ENCODE peak calls at places on chromosome 12, in six cellular contexts. U, P, Q, B, I and A are unnamed samples.

GRCh38 chr12:124531281-124531745 is 36.1 kb downstream of the NCOR2 start:
- DNase-seq in P (no peak), I (no peak), Q (no peak), U (peak; percentile 85), B (no peak), A (no peak)

GRCh38 chr12:16515666-16516065 is 90.3 kb downstream of the LMO3 start:
- DNase-seq in P (no peak), I (no peak), B (no peak), Q (no peak), U (no peak), A (no peak)

GRCh38 chr12:52867636-52868035 is 18.8 kb upstream of the KRT78 start:
- DNase-seq in Q (no peak), U (no peak), I (no peak), P (no peak), B (peak; percentile 44), A (no peak)

GRCh38 chr12:85713368-85713767 is 122.8 kb downstream of the RASSF9 start:
- DNase-seq in P (no peak), Q (no peak), B (no peak), I (no peak), U (no peak), A (no peak)

GRCh38 chr12:94204647-94205247 is 56.4 kb downstream of the PLXNC1 start:
- DNase-seq in B (no peak), Q (no peak), P (no peak), I (no peak), U (no peak), A (no peak)

GRCh38 chr12:7749442-7749841 is 2.3 kb upstream of the CLEC4C start:
- DNase-seq in P (no peak), U (no peak), I (no peak), B (no peak), Q (no peak), A (no peak)

GRCh38 chr12:132315507-132315906 is 13.9 kb downstream of the GALNT9 start:
- DNase-seq in U (no peak), P (no peak), B (no peak), Q (no peak), I (no peak), A (no peak)

GRCh38 chr12:97650242-97650641 is 187.6 kb downstream of the RMST start:
- DNase-seq in Q (no peak), B (no peak), I (no peak), U (no peak), P (no peak), A (no peak)

GRCh38 chr12:28629691-28630090 is 439.4 kb downstream of the CCDC91 start:
- DNase-seq in B (no peak), P (no peak), Q (no peak), U (no peak), I (no peak), A (no peak)

GRCh38 chr12:111190741-111191526 is 178.0 kb downstream of the PHETA1 start:
- DNase-seq in P (no peak), I (no peak), Q (no peak), U (no peak), B (no peak), A (no peak)

GRCh38 chr12:106632797-106633450 is 50.1 kb downstream of the RFX4 start:
- DNase-seq in I (no peak), Q (no peak), P (no peak), B (no peak), U (no peak), A (no peak)

GRCh38 chr12:57031228-57031670 is 14.9 kb upstream of the TAC3 start:
- DNase-seq in P (no peak), U (peak; percentile 77), B (no peak), I (no peak), Q (no peak), A (no peak)

GRCh38 chr12:129909051-129910020 is 5.5 kb upstream of the TMEM132D start:
- DNase-seq in I (no peak), Q (no peak), U (no peak), P (no peak), B (no peak), A (no peak)

GRCh38 chr12:92143280-92143679 is 2.4 kb downstream of the BTG1 start:
- DNase-seq in U (no peak), I (no peak), B (no peak), Q (no peak), P (no peak), A (no peak)

GRCh38 chr12:64265839-64266238 is 43.7 kb upstream of the KICS2 start:
- DNase-seq in U (no peak), Q (no peak), P (no peak), B (no peak), I (no peak), A (no peak)

GRCh38 chr12:107564946-107565345 is 120.7 kb upstream of the PWP1 start:
- DNase-seq in B (no peak), U (peak; percentile 35), Q (no peak), I (no peak), P (no peak), A (no peak)

GRCh38 chr12:30643366-30643765 is 52.3 kb downstream of the IPO8 start:
- DNase-seq in U (no peak), Q (no peak), B (no peak), I (no peak), P (no peak), A (no peak)

GRCh38 chr12:52370906-52371608 is 3.8 kb upstream of the KRT85 start:
- DNase-seq in I (no peak), B (no peak), Q (no peak), U (no peak), P (no peak), A (no peak)

GRCh38 chr12:56518570-56518969 is 3.0 kb upstream of the RBMS2 start:
- DNase-seq in U (no peak), I (no peak), B (no peak), Q (no peak), P (no peak), A (no peak)

GRCh38 chr12:107514887-107515445 is 170.6 kb upstream of the PWP1 start:
- DNase-seq in I (no peak), B (no peak), Q (no peak), P (no peak), U (no peak), A (no peak)

GRCh38 chr12:24770851-24771250 is 178.1 kb downstream of the BCAT1 start:
- DNase-seq in B (no peak), Q (no peak), U (no peak), P (no peak), I (no peak), A (no peak)

GRCh38 chr12:47776471-47777143 is 3.6 kb downstream of the SLC48A1 start:
- DNase-seq in I (no peak), Q (no peak), P (no peak), B (no peak), U (no peak), A (no peak)

GRCh38 chr12:11150832-11151231 is 16.4 kb upstream of the TAS2R30 start:
- DNase-seq in U (no peak), P (no peak), Q (no peak), B (no peak), I (no peak), A (no peak)

GRCh38 chr12:15088115-15088514 is 115.3 kb downstream of the PDE6H start:
- DNase-seq in U (no peak), Q (no peak), P (no peak), I (no peak), B (no peak), A (no peak)

GRCh38 chr12:80058586-80058985 is 40.8 kb upstream of the OTOGL start:
- DNase-seq in P (no peak), I (no peak), Q (no peak), U (peak; percentile 34), B (no peak), A (no peak)